ENCODE peak calls at places on chromosomes 13 and 19, in nine cellular contexts. M is activated CD4-positive, CD25-positive, alpha-beta regulatory T cell treated with anti-CD3 and anti-CD28 coated beads, Interleukin-2, amount 50 U/mL, for 16 hours; T is stimulated activated CD4-positive, alpha-beta T cell treated with anti-CD3 and anti-CD28 coated beads, Interleukin-15, amount 100 ng/mL, for 48 hours; K is aorta; Y is fibroblast of the conjunctiva; Q is right cardiac atrium; F is NCI-H1694; V is nephron progenitor cell; O is cardiac fibroblast. Z is an unnamed sample.

GRCh38 chr19:36686365-36687213 is 823 bp upstream of the ZNF567 start:
- DNase-seq in M (no peak), F (no peak), T (no peak), Q (peak; percentile 18), O (peak; percentile 9), V (no peak), Y (no peak), K (no peak), Z (no peak)

GRCh38 chr19:19613456-19613855 is 5.0 kb downstream of the PBX4 start:
- DNase-seq in K (no peak), M (no peak), T (no peak), F (no peak), O (no peak), Y (no peak), Q (no peak), V (no peak), Z (no peak)

GRCh38 chr19:20325151-20325550 is 158.1 kb downstream of the ZNF486 start:
- DNase-seq in F (no peak), Q (no peak), M (no peak), K (no peak), V (no peak), Y (no peak), T (no peak), O (no peak), Z (no peak)

GRCh38 chr19:41366089-41366488 is 2.1 kb upstream of the B9D2 start:
- DNase-seq in V (no peak), Q (no peak), F (no peak), M (no peak), T (no peak), Y (no peak), K (no peak), O (no peak), Z (no peak)

GRCh38 chr19:7748756-7749155 is 1.4 kb upstream of the CD209 start:
- DNase-seq in F (no peak), M (no peak), T (no peak), K (no peak), Y (no peak), O (peak; percentile 38), Q (no peak), V (no peak), Z (no peak)

GRCh38 chr13:44932850-44933251 is 56.4 kb downstream of the NUFIP1 start:
- DNase-seq in K (peak; percentile 62), T (no peak), F (no peak), M (no peak), Y (no peak), O (peak; percentile 89), V (no peak), Q (peak; percentile 49), Z (no peak)

GRCh38 chr13:52599037-52599852 is 43.0 kb upstream of the HNRNPA1L2 start:
- DNase-seq in Y (no peak), O (peak; percentile 83), T (no peak), K (no peak), M (no peak), F (no peak), V (no peak), Q (no peak), Z (no peak)

GRCh38 chr13:92317066-92317465 is 909.5 kb upstream of the GPC6 start:
- DNase-seq in K (no peak), V (no peak), M (no peak), O (peak; percentile 3), Y (no peak), Q (no peak), T (no peak), F (no peak), Z (no peak)

GRCh38 chr19:35144600-35145436 is 1.8 kb downstream of the FXYD7 start:
- DNase-seq in O (no peak), F (no peak), M (no peak), V (peak; percentile 64), Y (no peak), K (no peak), Q (no peak), T (no peak), Z (no peak)

GRCh38 chr13:101013245-101013644 is 338.6 kb upstream of the TMTC4 start:
- DNase-seq in Q (no peak), V (no peak), K (no peak), T (no peak), F (no peak), Y (no peak), M (no peak), O (no peak), Z (no peak)

GRCh38 chr19:42176649-42176989 is 40.9 kb downstream of the DEDD2 start:
- DNase-seq in M (no peak), K (no peak), O (no peak), Q (no peak), V (no peak), T (no peak), Y (no peak), F (peak; percentile 71), Z (no peak)

GRCh38 chr13:26062853-26063444 is 11.1 kb upstream of the SHISA2 start:
- DNase-seq in V (peak; percentile 30), F (peak; percentile 38), T (no peak), Q (peak; percentile 20), M (no peak), K (no peak), Y (peak; percentile 42), O (peak; percentile 66), Z (no peak)

GRCh38 chr19:765179-765738 is 14.3 kb downstream of the MISP start:
- DNase-seq in V (no peak), F (no peak), T (no peak), M (no peak), Q (no peak), O (no peak), K (no peak), Y (no peak), Z (no peak)

GRCh38 chr13:82259284-82259683 is 1623.0 kb downstream of the SLITRK1 start:
- DNase-seq in Y (no peak), K (no peak), Q (no peak), T (no peak), F (no peak), M (no peak), O (no peak), V (no peak), Z (no peak)

GRCh38 chr13:45219938-45220375 is 19.1 kb upstream of the KCTD4 start:
- DNase-seq in V (no peak), F (no peak), M (no peak), K (no peak), T (no peak), O (peak; percentile 87), Y (no peak), Q (no peak), Z (no peak)

GRCh38 chr13:67131393-67131792 is 98.7 kb downstream of the PCDH9 start:
- DNase-seq in T (no peak), F (no peak), O (no peak), Q (no peak), Y (no peak), V (no peak), M (no peak), K (no peak), Z (no peak)

GRCh38 chr13:39684531-39685137 is 29.2 kb downstream of the COG6 start:
- DNase-seq in K (no peak), O (peak; percentile 70), Y (peak; percentile 40), Q (no peak), T (no peak), V (no peak), F (peak; percentile 45), M (no peak), Z (no peak)

GRCh38 chr13:75881109-75881775 is 245.1 kb downstream of the LMO7 start:
- DNase-seq in T (no peak), Q (no peak), O (no peak), V (no peak), Y (no peak), K (no peak), F (no peak), M (no peak), Z (no peak)

GRCh38 chr13:40026174-40026585 is 370.7 kb downstream of the COG6 start:
- DNase-seq in O (peak; percentile 12), F (no peak), K (no peak), Q (no peak), M (peak; percentile 31), T (peak; percentile 53), V (no peak), Y (no peak), Z (no peak)

GRCh38 chr13:46168341-46168740 is 13.6 kb downstream of the LCP1 start:
- DNase-seq in Q (no peak), F (no peak), V (peak; percentile 10), T (peak; percentile 50), K (peak; percentile 65), Y (no peak), O (peak; percentile 41), M (no peak), Z (no peak)

GRCh38 chr19:46913852-46914430 is 53.1 kb downstream of the ARHGAP35 start:
- DNase-seq in V (no peak), K (no peak), T (no peak), O (no peak), Q (no peak), F (no peak), M (no peak), Y (no peak), Z (no peak)

GRCh38 chr13:109654341-109655205 is 131.8 kb downstream of the IRS2 start:
- DNase-seq in K (no peak), F (no peak), Q (no peak), M (no peak), O (peak; percentile 71), Y (peak; percentile 17), V (no peak), T (no peak), Z (no peak)

GRCh38 chr19:43820098-43820860 is 6.8 kb upstream of the ZNF283 start:
- DNase-seq in T (no peak), O (peak; percentile 66), Q (peak; percentile 65), Y (no peak), M (peak; percentile 2), K (peak; percentile 69), V (no peak), F (no peak), Z (no peak)

GRCh38 chr13:59452189-59452588 is 711.5 kb downstream of the DIAPH3 start:
- DNase-seq in V (no peak), Q (no peak), T (no peak), Y (no peak), K (no peak), F (peak; percentile 82), M (no peak), O (no peak), Z (no peak)

GRCh38 chr19:35555301-35556005 is 8.0 kb downstream of the ATP4A start:
- DNase-seq in Q (no peak), V (peak; percentile 53), Y (peak; percentile 13), M (no peak), T (no peak), O (peak; percentile 39), F (no peak), K (no peak), Z (no peak)

GRCh38 chr13:28049880-28050871 is 50.2 kb downstream of the FLT3 start:
- DNase-seq in K (no peak), T (no peak), V (no peak), M (no peak), Y (no peak), Q (no peak), F (no peak), O (no peak), Z (no peak)

GRCh38 chr13:26584713-26585112 is 27.2 kb downstream of the WASF3 start:
- DNase-seq in F (no peak), V (no peak), K (no peak), T (no peak), Q (no peak), M (no peak), O (peak; percentile 72), Y (no peak), Z (no peak)

GRCh38 chr19:13017306-13018036 is 22.2 kb downstream of the NFIX start:
- DNase-seq in M (no peak), F (no peak), T (no peak), Q (no peak), V (no peak), K (no peak), O (no peak), Y (no peak), Z (no peak)

GRCh38 chr19:33461256-33462111 is 60.1 kb downstream of the PEPD start:
- DNase-seq in K (no peak), V (no peak), O (no peak), T (no peak), M (no peak), Y (no peak), Q (no peak), F (no peak), Z (no peak)

GRCh38 chr19:35045667-35046300 is 4.3 kb downstream of the HPN start:
- DNase-seq in Q (no peak), V (no peak), O (peak; percentile 54), K (peak; percentile 68), T (no peak), F (peak; percentile 76), Y (no peak), M (no peak), Z (no peak)

GRCh38 chr19:10864538-10864899 is 6.8 kb upstream of the CARM1 start:
- DNase-seq in K (peak; percentile 89), V (peak; percentile 91), Q (peak; percentile 82), O (peak; percentile 79), Y (peak; percentile 52), F (peak; percentile 82), T (peak; percentile 63), M (peak; percentile 66), Z (peak; percentile 72)